ENCODE peak calls at places on chromosomes 1 and 21, in five cellular contexts. One of them, this sample, is unnamed.

GRCh38 chr1:238558156-238558555 is 667.4 kb upstream of the ZP4 start:
- DNase-seq in neuronal stem cell: no peak
- DNase-seq in H1: no peak
- DNase-seq in IMR-90: peak; percentile 81
- DNase-seq in mesendoderm: no peak
- DNase-seq in this sample: no peak

GRCh38 chr1:200372095-200372884 is 37.5 kb downstream of the ZNF281 start:
- DNase-seq in neuronal stem cell: no peak
- DNase-seq in H1: peak; percentile 43
- DNase-seq in IMR-90: peak; percentile 88
- DNase-seq in mesendoderm: peak; percentile 79
- DNase-seq in this sample: no peak

GRCh38 chr1:156624814-156625435 is 5.7 kb downstream of the HAPLN2 start:
- DNase-seq in neuronal stem cell: no peak
- DNase-seq in H1: no peak
- DNase-seq in IMR-90: no peak
- DNase-seq in mesendoderm: no peak
- DNase-seq in this sample: no peak

GRCh38 chr1:196723325-196724185 is 51.1 kb upstream of the CFHR3 start:
- DNase-seq in neuronal stem cell: peak; percentile 51
- DNase-seq in H1: peak; percentile 53
- DNase-seq in IMR-90: peak; percentile 23
- DNase-seq in mesendoderm: peak; percentile 88
- DNase-seq in this sample: peak; percentile 88

GRCh38 chr21:24272527-24272938 is 1334.7 kb downstream of the MRPL39 start:
- DNase-seq in neuronal stem cell: no peak
- DNase-seq in H1: no peak
- DNase-seq in IMR-90: no peak
- DNase-seq in mesendoderm: peak; percentile 73
- DNase-seq in this sample: no peak

GRCh38 chr1:207848234-207848633 is 62.7 kb downstream of the CD34 start:
- DNase-seq in neuronal stem cell: no peak
- DNase-seq in H1: no peak
- DNase-seq in IMR-90: peak; percentile 59
- DNase-seq in mesendoderm: no peak
- DNase-seq in this sample: no peak

GRCh38 chr1:200905411-200906052 is 10.8 kb downstream of the INAVA start:
- DNase-seq in neuronal stem cell: no peak
- DNase-seq in H1: no peak
- DNase-seq in IMR-90: no peak
- DNase-seq in mesendoderm: no peak
- DNase-seq in this sample: no peak

GRCh38 chr1:93123141-93123783 is 44.2 kb downstream of the MTF2 start:
- DNase-seq in neuronal stem cell: no peak
- DNase-seq in H1: no peak
- DNase-seq in IMR-90: peak; percentile 50
- DNase-seq in mesendoderm: no peak
- DNase-seq in this sample: no peak

GRCh38 chr1:62508187-62508758 is 71.4 kb downstream of the USP1 start:
- DNase-seq in neuronal stem cell: no peak
- DNase-seq in H1: no peak
- DNase-seq in IMR-90: peak; percentile 65
- DNase-seq in mesendoderm: peak; percentile 39
- DNase-seq in this sample: no peak

GRCh38 chr1:181906631-181907030 is 154.9 kb downstream of the ZNF648 start:
- DNase-seq in neuronal stem cell: no peak
- DNase-seq in H1: no peak
- DNase-seq in IMR-90: no peak
- DNase-seq in mesendoderm: no peak
- DNase-seq in this sample: no peak

GRCh38 chr1:52426391-52426790 is 22.0 kb downstream of the PRPF38A start:
- DNase-seq in neuronal stem cell: no peak
- DNase-seq in H1: no peak
- DNase-seq in IMR-90: peak; percentile 86
- DNase-seq in mesendoderm: no peak
- DNase-seq in this sample: no peak

GRCh38 chr21:31268090-31268489 is 76.0 kb downstream of the TIAM1 start:
- DNase-seq in neuronal stem cell: no peak
- DNase-seq in H1: no peak
- DNase-seq in IMR-90: no peak
- DNase-seq in mesendoderm: no peak
- DNase-seq in this sample: no peak

DNA sequence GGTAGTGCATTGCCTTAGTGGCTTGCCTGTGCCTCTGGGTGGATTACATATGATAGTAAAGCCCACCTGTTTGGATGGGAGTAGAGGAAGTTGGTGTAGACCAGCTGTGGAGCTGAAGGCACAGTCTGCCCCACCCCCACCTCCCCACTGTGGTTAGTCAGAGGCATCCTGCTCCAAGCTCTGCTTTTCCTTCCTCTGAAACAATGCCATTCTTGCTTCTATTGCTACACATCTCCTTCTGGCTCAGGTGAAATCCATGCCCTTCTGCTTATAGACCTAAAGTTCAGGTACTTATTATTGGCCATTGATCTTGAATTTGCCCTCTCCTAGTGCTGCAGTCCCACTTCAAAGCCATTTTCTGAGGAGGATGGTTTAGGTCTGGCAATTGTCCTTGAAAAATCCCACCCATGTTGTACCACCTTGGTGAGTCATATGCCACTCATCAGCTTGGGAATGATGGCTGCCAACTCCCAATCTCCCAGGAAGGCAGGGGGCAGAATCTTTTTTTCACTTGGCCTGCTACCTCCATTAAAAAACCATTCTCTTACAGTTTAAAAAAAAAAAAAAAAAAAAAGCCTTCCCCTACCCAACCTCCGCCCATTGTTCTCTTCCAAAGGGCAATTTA is 6.7 kb upstream of the TXLNA start:
- DNase-seq in neuronal stem cell: no peak
- DNase-seq in H1: no peak
- DNase-seq in IMR-90: peak; percentile 35
- DNase-seq in mesendoderm: no peak
- DNase-seq in this sample: no peak
- H2AK5ac ChIP-seq in neuronal stem cell: no peak overlapping the region
- H2AK5ac ChIP-seq in H1: no peak overlapping the region
- H2AK5ac ChIP-seq in IMR-90: no peak overlapping the region
- H2AK5ac ChIP-seq in mesendoderm: no peak overlapping the region
- H2AK5ac ChIP-seq in this sample: no peak overlapping the region

GRCh38 chr1:28601696-28602095 is 9.6 kb downstream of the RAB42 start:
- DNase-seq in neuronal stem cell: no peak
- DNase-seq in H1: no peak
- DNase-seq in IMR-90: peak; percentile 97
- DNase-seq in mesendoderm: peak; percentile 79
- DNase-seq in this sample: no peak
- H2AK5ac ChIP-seq in neuronal stem cell: no peak overlapping the region
- H2AK5ac ChIP-seq in H1: peak overlapping the region; percentile 32
- H2AK5ac ChIP-seq in IMR-90: peak overlapping the region; percentile 56
- H2AK5ac ChIP-seq in mesendoderm: no peak overlapping the region
- H2AK5ac ChIP-seq in this sample: no peak overlapping the region

GRCh38 chr1:21280011-21280471 is 10.2 kb downstream of the ECE1 start:
- DNase-seq in neuronal stem cell: no peak
- DNase-seq in H1: no peak
- DNase-seq in IMR-90: no peak
- DNase-seq in mesendoderm: peak; percentile 55
- DNase-seq in this sample: no peak

GRCh38 chr1:21283524-21283923 is 6.7 kb downstream of the ECE1 start:
- DNase-seq in neuronal stem cell: no peak
- DNase-seq in H1: no peak
- DNase-seq in IMR-90: no peak
- DNase-seq in mesendoderm: no peak
- DNase-seq in this sample: no peak

GRCh38 chr1:21278898-21279819 is 11.1 kb downstream of the ECE1 start:
- DNase-seq in neuronal stem cell: no peak
- DNase-seq in H1: no peak
- DNase-seq in IMR-90: peak; percentile 65
- DNase-seq in mesendoderm: no peak
- DNase-seq in this sample: no peak

GRCh38 chr1:21278208-21278861 is 11.9 kb downstream of the ECE1 start:
- DNase-seq in neuronal stem cell: peak; percentile 85
- DNase-seq in H1: no peak
- DNase-seq in IMR-90: no peak
- DNase-seq in mesendoderm: peak; percentile 66
- DNase-seq in this sample: no peak

GRCh38 chr1:21280482-21280881 is 9.8 kb downstream of the ECE1 start:
- DNase-seq in neuronal stem cell: no peak
- DNase-seq in H1: no peak
- DNase-seq in IMR-90: no peak
- DNase-seq in mesendoderm: no peak
- DNase-seq in this sample: no peak
- H2AK5ac ChIP-seq in neuronal stem cell: no peak overlapping the region
- H2AK5ac ChIP-seq in H1: no peak overlapping the region
- H2AK5ac ChIP-seq in IMR-90: peak overlapping the region; percentile 96
- H2AK5ac ChIP-seq in mesendoderm: peak overlapping the region; percentile 27
- H2AK5ac ChIP-seq in this sample: no peak overlapping the region

DNA sequence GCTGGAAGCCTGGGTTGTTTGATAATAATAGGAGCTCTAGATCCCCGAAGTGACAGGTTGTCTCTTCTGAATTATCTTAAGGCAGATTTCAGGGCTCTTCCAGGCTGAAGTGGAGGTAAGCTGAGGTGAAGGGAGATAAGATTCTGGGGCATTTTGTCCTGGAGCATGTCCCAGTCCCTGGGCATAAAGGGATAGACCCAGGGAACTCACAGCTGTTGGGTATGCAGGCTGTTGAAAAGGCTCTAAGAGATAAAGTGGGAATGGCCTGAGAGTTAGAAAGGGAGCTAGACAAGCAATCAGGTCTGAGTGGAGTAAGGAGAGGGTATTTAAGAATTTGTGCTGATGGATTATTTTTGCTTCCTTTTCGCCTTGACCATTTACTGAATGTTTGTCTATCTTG is 123.7 kb downstream of the NOS1AP start:
- DNase-seq in neuronal stem cell: no peak
- DNase-seq in H1: no peak
- DNase-seq in IMR-90: no peak
- DNase-seq in mesendoderm: peak; percentile 68
- DNase-seq in this sample: no peak
- H2AK5ac ChIP-seq in neuronal stem cell: no peak overlapping the region
- H2AK5ac ChIP-seq in H1: no peak overlapping the region
- H2AK5ac ChIP-seq in IMR-90: no peak overlapping the region
- H2AK5ac ChIP-seq in mesendoderm: no peak overlapping the region
- H2AK5ac ChIP-seq in this sample: no peak overlapping the region

GRCh38 chr21:45972716-45973474 is 8.7 kb upstream of the COL6A1 start:
- DNase-seq in neuronal stem cell: no peak
- DNase-seq in H1: no peak
- DNase-seq in IMR-90: peak; percentile 92
- DNase-seq in mesendoderm: peak; percentile 58
- DNase-seq in this sample: no peak
- H2AK5ac ChIP-seq in neuronal stem cell: peak overlapping the region; percentile 93
- H2AK5ac ChIP-seq in H1: no peak overlapping the region
- H2AK5ac ChIP-seq in IMR-90: peak overlapping the region; percentile 99
- H2AK5ac ChIP-seq in mesendoderm: peak overlapping the region; percentile 45
- H2AK5ac ChIP-seq in this sample: no peak overlapping the region

GRCh38 chr1:214396319-214396718 is 115.4 kb downstream of the SMYD2 start:
- DNase-seq in neuronal stem cell: no peak
- DNase-seq in H1: no peak
- DNase-seq in IMR-90: peak; percentile 67
- DNase-seq in mesendoderm: no peak
- DNase-seq in this sample: no peak

GRCh38 chr1:214392246-214392645 is 111.3 kb downstream of the SMYD2 start:
- DNase-seq in neuronal stem cell: no peak
- DNase-seq in H1: no peak
- DNase-seq in IMR-90: peak; percentile 84
- DNase-seq in mesendoderm: no peak
- DNase-seq in this sample: no peak

GRCh38 chr1:214397497-214397896 is 116.5 kb downstream of the SMYD2 start:
- DNase-seq in neuronal stem cell: no peak
- DNase-seq in H1: no peak
- DNase-seq in IMR-90: no peak
- DNase-seq in mesendoderm: no peak
- DNase-seq in this sample: no peak

GRCh38 chr1:214398490-214398889 is 117.5 kb downstream of the SMYD2 start:
- DNase-seq in neuronal stem cell: no peak
- DNase-seq in H1: no peak
- DNase-seq in IMR-90: no peak
- DNase-seq in mesendoderm: no peak
- DNase-seq in this sample: no peak

DNA sequence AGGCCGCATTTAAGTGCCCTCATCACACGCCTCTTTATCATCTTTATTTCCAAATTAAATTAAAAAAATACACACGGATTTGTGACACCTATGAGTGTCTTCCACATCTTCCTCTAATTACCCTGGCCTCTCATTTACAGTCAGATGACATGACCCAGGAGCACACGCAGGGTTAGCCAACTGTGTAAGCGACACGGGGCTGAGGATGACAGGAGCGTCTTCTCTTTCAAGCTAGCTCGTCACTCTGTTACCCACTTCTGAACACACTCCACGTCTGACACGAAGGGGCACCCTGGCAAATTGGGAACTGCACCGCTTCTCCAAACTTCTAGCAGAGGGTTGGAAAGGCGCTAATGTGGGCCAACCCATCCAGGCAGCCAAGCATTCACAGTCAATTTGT is 112.1 kb downstream of the SMYD2 start:
- DNase-seq in neuronal stem cell: no peak
- DNase-seq in H1: no peak
- DNase-seq in IMR-90: no peak
- DNase-seq in mesendoderm: no peak
- DNase-seq in this sample: no peak
- H2AK5ac ChIP-seq in neuronal stem cell: no peak overlapping the region
- H2AK5ac ChIP-seq in H1: no peak overlapping the region
- H2AK5ac ChIP-seq in IMR-90: peak overlapping the region; percentile 93
- H2AK5ac ChIP-seq in mesendoderm: no peak overlapping the region
- H2AK5ac ChIP-seq in this sample: no peak overlapping the region

GRCh38 chr21:25888711-25889110 is 153.9 kb downstream of the GABPA start:
- DNase-seq in neuronal stem cell: no peak
- DNase-seq in H1: no peak
- DNase-seq in IMR-90: no peak
- DNase-seq in mesendoderm: no peak
- DNase-seq in this sample: no peak
- H2AK5ac ChIP-seq in neuronal stem cell: no peak overlapping the region
- H2AK5ac ChIP-seq in H1: no peak overlapping the region
- H2AK5ac ChIP-seq in IMR-90: no peak overlapping the region
- H2AK5ac ChIP-seq in mesendoderm: no peak overlapping the region
- H2AK5ac ChIP-seq in this sample: no peak overlapping the region

DNA sequence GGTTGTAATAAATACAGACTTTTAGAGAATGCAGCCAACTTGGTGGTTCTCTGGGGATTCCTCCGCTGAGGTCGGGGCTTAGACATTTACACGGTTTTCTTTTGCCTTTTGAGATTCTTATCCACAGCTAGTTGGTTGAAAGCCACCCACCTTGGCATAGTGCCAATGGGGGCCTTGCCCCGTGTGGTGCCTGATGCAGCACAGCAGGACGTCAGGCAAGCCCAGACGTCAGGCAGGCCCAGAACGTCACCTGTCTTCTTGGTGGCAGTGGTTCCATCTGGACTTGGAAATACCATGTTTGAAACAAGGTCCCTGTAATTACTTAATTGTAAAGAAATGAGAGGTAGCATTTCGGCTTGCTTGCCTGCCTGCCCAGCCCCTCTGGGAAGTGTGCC is 78.5 kb downstream of the GALNT2 start:
- DNase-seq in neuronal stem cell: no peak
- DNase-seq in H1: no peak
- DNase-seq in IMR-90: no peak
- DNase-seq in mesendoderm: no peak
- DNase-seq in this sample: no peak
- H2AK5ac ChIP-seq in neuronal stem cell: no peak overlapping the region
- H2AK5ac ChIP-seq in H1: peak overlapping the region; percentile 53
- H2AK5ac ChIP-seq in IMR-90: no peak overlapping the region
- H2AK5ac ChIP-seq in mesendoderm: no peak overlapping the region
- H2AK5ac ChIP-seq in this sample: no peak overlapping the region

GRCh38 chr21:15009964-15010363 is 54.8 kb downstream of the NRIP1 start:
- DNase-seq in neuronal stem cell: no peak
- DNase-seq in H1: no peak
- DNase-seq in IMR-90: peak; percentile 91
- DNase-seq in mesendoderm: no peak
- DNase-seq in this sample: no peak
- H2AK5ac ChIP-seq in neuronal stem cell: no peak overlapping the region
- H2AK5ac ChIP-seq in H1: no peak overlapping the region
- H2AK5ac ChIP-seq in IMR-90: no peak overlapping the region
- H2AK5ac ChIP-seq in mesendoderm: no peak overlapping the region
- H2AK5ac ChIP-seq in this sample: no peak overlapping the region

This sample was measured in H9.